ENCODE peak calls at places on chromosomes 5 and 9, in seven cellular contexts. One of them, this sample, is unnamed.

GRCh38 chr9:3360245-3360644 is 165.6 kb downstream of the RFX3 start:
- DNase-seq in IMR-90: no peak
- DNase-seq in GM04504: no peak
- DNase-seq in NCI-H1092 treated with DMSO at 0.1 percent for 48 hours: no peak
- DNase-seq in T follicular helper cell: no peak
- DNase-seq in erythroblast: no peak
- DNase-seq in activated CD4-positive, alpha-beta memory T cell treated with anti-CD3 and anti-CD28 coated beads, Interleukin-2, amount 10 ng/mL, durations not matched to agents 7 days and 5 days: no peak
- DNase-seq in this sample: no peak

GRCh38 chr9:101465330-101465915 is 29.8 kb upstream of the ALDOB start:
- DNase-seq in T follicular helper cell: no peak
- DNase-seq in activated CD4-positive, alpha-beta memory T cell treated with anti-CD3 and anti-CD28 coated beads, Interleukin-2, amount 10 ng/mL, durations not matched to agents 7 days and 5 days: no peak
- DNase-seq in IMR-90: peak; percentile 70
- DNase-seq in NCI-H1092 treated with DMSO at 0.1 percent for 48 hours: peak; percentile 6
- DNase-seq in GM04504: peak; percentile 67
- DNase-seq in erythroblast: peak; percentile 66
- DNase-seq in this sample: peak; percentile 95

GRCh38 chr9:132037470-132037869 is 42.2 kb downstream of the MED27 start:
- DNase-seq in GM04504: no peak
- DNase-seq in NCI-H1092 treated with DMSO at 0.1 percent for 48 hours: peak; percentile 85
- DNase-seq in T follicular helper cell: no peak
- DNase-seq in IMR-90: no peak
- DNase-seq in erythroblast: no peak
- DNase-seq in activated CD4-positive, alpha-beta memory T cell treated with anti-CD3 and anti-CD28 coated beads, Interleukin-2, amount 10 ng/mL, durations not matched to agents 7 days and 5 days: no peak
- DNase-seq in this sample: no peak

GRCh38 chr5:5755888-5756287 is 333.4 kb downstream of the ICE1 start:
- DNase-seq in T follicular helper cell: no peak
- DNase-seq in GM04504: no peak
- DNase-seq in NCI-H1092 treated with DMSO at 0.1 percent for 48 hours: no peak
- DNase-seq in IMR-90: no peak
- DNase-seq in erythroblast: no peak
- DNase-seq in activated CD4-positive, alpha-beta memory T cell treated with anti-CD3 and anti-CD28 coated beads, Interleukin-2, amount 10 ng/mL, durations not matched to agents 7 days and 5 days: no peak
- DNase-seq in this sample: no peak

GRCh38 chr9:133781828-133782135 is 43.6 kb upstream of the SARDH start:
- DNase-seq in T follicular helper cell: no peak
- DNase-seq in NCI-H1092 treated with DMSO at 0.1 percent for 48 hours: no peak
- DNase-seq in erythroblast: no peak
- DNase-seq in IMR-90: no peak
- DNase-seq in activated CD4-positive, alpha-beta memory T cell treated with anti-CD3 and anti-CD28 coated beads, Interleukin-2, amount 10 ng/mL, durations not matched to agents 7 days and 5 days: no peak
- DNase-seq in GM04504: no peak
- DNase-seq in this sample: no peak

GRCh38 chr9:74025402-74025894 is 471.7 kb upstream of the RORB start:
- DNase-seq in NCI-H1092 treated with DMSO at 0.1 percent for 48 hours: no peak
- DNase-seq in IMR-90: no peak
- DNase-seq in erythroblast: no peak
- DNase-seq in activated CD4-positive, alpha-beta memory T cell treated with anti-CD3 and anti-CD28 coated beads, Interleukin-2, amount 10 ng/mL, durations not matched to agents 7 days and 5 days: no peak
- DNase-seq in T follicular helper cell: no peak
- DNase-seq in GM04504: peak; percentile 5
- DNase-seq in this sample: peak; percentile 62

GRCh38 chr9:37408933-37409710 is 13.4 kb upstream of the GRHPR start:
- DNase-seq in IMR-90: no peak
- DNase-seq in GM04504: no peak
- DNase-seq in erythroblast: no peak
- DNase-seq in T follicular helper cell: peak; percentile 45
- DNase-seq in NCI-H1092 treated with DMSO at 0.1 percent for 48 hours: no peak
- DNase-seq in activated CD4-positive, alpha-beta memory T cell treated with anti-CD3 and anti-CD28 coated beads, Interleukin-2, amount 10 ng/mL, durations not matched to agents 7 days and 5 days: peak; percentile 79
- DNase-seq in this sample: no peak

GRCh38 chr9:109520475-109521132 is 22.5 kb upstream of the PTPN3 start:
- DNase-seq in NCI-H1092 treated with DMSO at 0.1 percent for 48 hours: peak; percentile 81
- DNase-seq in erythroblast: peak; percentile 70
- DNase-seq in T follicular helper cell: no peak
- DNase-seq in IMR-90: peak; percentile 66
- DNase-seq in GM04504: peak; percentile 26
- DNase-seq in activated CD4-positive, alpha-beta memory T cell treated with anti-CD3 and anti-CD28 coated beads, Interleukin-2, amount 10 ng/mL, durations not matched to agents 7 days and 5 days: peak; percentile 49
- DNase-seq in this sample: peak; percentile 94

GRCh38 chr5:122726990-122727616 is 47.8 kb upstream of the SNX2 start:
- DNase-seq in activated CD4-positive, alpha-beta memory T cell treated with anti-CD3 and anti-CD28 coated beads, Interleukin-2, amount 10 ng/mL, durations not matched to agents 7 days and 5 days: no peak
- DNase-seq in IMR-90: peak; percentile 77
- DNase-seq in erythroblast: no peak
- DNase-seq in T follicular helper cell: no peak
- DNase-seq in NCI-H1092 treated with DMSO at 0.1 percent for 48 hours: no peak
- DNase-seq in GM04504: peak; percentile 21
- DNase-seq in this sample: peak; percentile 76

GRCh38 chr9:19913151-19913550 is 124.3 kb upstream of the SLC24A2 start:
- DNase-seq in IMR-90: no peak
- DNase-seq in NCI-H1092 treated with DMSO at 0.1 percent for 48 hours: no peak
- DNase-seq in activated CD4-positive, alpha-beta memory T cell treated with anti-CD3 and anti-CD28 coated beads, Interleukin-2, amount 10 ng/mL, durations not matched to agents 7 days and 5 days: no peak
- DNase-seq in T follicular helper cell: no peak
- DNase-seq in GM04504: no peak
- DNase-seq in erythroblast: no peak
- DNase-seq in this sample: no peak

GRCh38 chr9:89122944-89123343 is 55.7 kb downstream of the SHC3 start:
- DNase-seq in IMR-90: peak; percentile 68
- DNase-seq in activated CD4-positive, alpha-beta memory T cell treated with anti-CD3 and anti-CD28 coated beads, Interleukin-2, amount 10 ng/mL, durations not matched to agents 7 days and 5 days: no peak
- DNase-seq in GM04504: no peak
- DNase-seq in T follicular helper cell: no peak
- DNase-seq in NCI-H1092 treated with DMSO at 0.1 percent for 48 hours: no peak
- DNase-seq in erythroblast: no peak
- DNase-seq in this sample: peak; percentile 91

GRCh38 chr9:84970432-84970831 is 300.9 kb downstream of the NTRK2 start:
- DNase-seq in erythroblast: no peak
- DNase-seq in GM04504: no peak
- DNase-seq in T follicular helper cell: no peak
- DNase-seq in IMR-90: no peak
- DNase-seq in activated CD4-positive, alpha-beta memory T cell treated with anti-CD3 and anti-CD28 coated beads, Interleukin-2, amount 10 ng/mL, durations not matched to agents 7 days and 5 days: no peak
- DNase-seq in NCI-H1092 treated with DMSO at 0.1 percent for 48 hours: no peak
- DNase-seq in this sample: no peak

GRCh38 chr5:118126159-118126558 is 862.2 kb downstream of the DTWD2 start:
- DNase-seq in GM04504: peak; percentile 3
- DNase-seq in IMR-90: no peak
- DNase-seq in activated CD4-positive, alpha-beta memory T cell treated with anti-CD3 and anti-CD28 coated beads, Interleukin-2, amount 10 ng/mL, durations not matched to agents 7 days and 5 days: no peak
- DNase-seq in T follicular helper cell: no peak
- DNase-seq in NCI-H1092 treated with DMSO at 0.1 percent for 48 hours: no peak
- DNase-seq in erythroblast: no peak
- DNase-seq in this sample: peak; percentile 12

GRCh38 chr5:115366223-115366622 is 69.8 kb upstream of the CCDC112 start:
- DNase-seq in erythroblast: peak; percentile 35
- DNase-seq in T follicular helper cell: no peak
- DNase-seq in activated CD4-positive, alpha-beta memory T cell treated with anti-CD3 and anti-CD28 coated beads, Interleukin-2, amount 10 ng/mL, durations not matched to agents 7 days and 5 days: no peak
- DNase-seq in NCI-H1092 treated with DMSO at 0.1 percent for 48 hours: no peak
- DNase-seq in GM04504: peak; percentile 84
- DNase-seq in IMR-90: peak; percentile 94
- DNase-seq in this sample: peak; percentile 94

GRCh38 chr5:73541981-73542380 is 23.5 kb downstream of the ANKRA2 start:
- DNase-seq in T follicular helper cell: no peak
- DNase-seq in NCI-H1092 treated with DMSO at 0.1 percent for 48 hours: no peak
- DNase-seq in IMR-90: peak; percentile 43
- DNase-seq in activated CD4-positive, alpha-beta memory T cell treated with anti-CD3 and anti-CD28 coated beads, Interleukin-2, amount 10 ng/mL, durations not matched to agents 7 days and 5 days: no peak
- DNase-seq in GM04504: no peak
- DNase-seq in erythroblast: no peak
- DNase-seq in this sample: no peak